ENCODE peak calls at places on chromosomes 5 and 9, in seven cellular contexts. One of them, this sample, is unnamed.

GRCh38 chr9:117305454-117305853 is 109.4 kb downstream of the ASTN2 start:
- DNase-seq in neural progenitor cell: no peak
- DNase-seq in tibial artery: no peak
- DNase-seq in HFF-Myc: no peak
- DNase-seq in PC-3: no peak
- DNase-seq in fibroblast of lung: no peak
- DNase-seq in lower lobe of right lung: no peak
- DNase-seq in this sample: no peak

GRCh38 chr5:96997265-96997859 is 61.5 kb downstream of the LNPEP start:
- DNase-seq in neural progenitor cell: peak
- DNase-seq in tibial artery: no peak
- DNase-seq in HFF-Myc: no peak
- DNase-seq in PC-3: peak
- DNase-seq in fibroblast of lung: peak
- DNase-seq in lower lobe of right lung: no peak
- DNase-seq in this sample: peak

GRCh38 chr5:173562451-173562850 is 54.0 kb downstream of the BOD1 start:
- DNase-seq in neural progenitor cell: no peak
- DNase-seq in tibial artery: no peak
- DNase-seq in HFF-Myc: no peak
- DNase-seq in PC-3: no peak
- DNase-seq in fibroblast of lung: no peak
- DNase-seq in lower lobe of right lung: no peak
- DNase-seq in this sample: no peak

GRCh38 chr9:135214054-135214640 is 126.7 kb downstream of the OLFM1 start:
- DNase-seq in neural progenitor cell: peak
- DNase-seq in tibial artery: no peak
- DNase-seq in HFF-Myc: no peak
- DNase-seq in PC-3: no peak
- DNase-seq in fibroblast of lung: no peak
- DNase-seq in lower lobe of right lung: peak
- DNase-seq in this sample: no peak

GRCh38 chr5:73796164-73797141 is 170.5 kb downstream of the ARHGEF28 start:
- DNase-seq in neural progenitor cell: no peak
- DNase-seq in tibial artery: no peak
- DNase-seq in HFF-Myc: peak
- DNase-seq in PC-3: peak
- DNase-seq in fibroblast of lung: peak
- DNase-seq in lower lobe of right lung: peak
- DNase-seq in this sample: peak

GRCh38 chr9:90300901-90301688 is 341.5 kb downstream of the DIRAS2 start:
- DNase-seq in neural progenitor cell: no peak
- DNase-seq in tibial artery: no peak
- DNase-seq in HFF-Myc: peak
- DNase-seq in PC-3: peak
- DNase-seq in fibroblast of lung: peak
- DNase-seq in lower lobe of right lung: no peak
- DNase-seq in this sample: peak

GRCh38 chr9:114122152-114122615 is 23.1 kb upstream of the KIF12 start:
- DNase-seq in neural progenitor cell: no peak
- DNase-seq in tibial artery: no peak
- DNase-seq in HFF-Myc: no peak
- DNase-seq in PC-3: no peak
- DNase-seq in fibroblast of lung: no peak
- DNase-seq in lower lobe of right lung: no peak
- DNase-seq in this sample: no peak

GRCh38 chr5:75538201-75538600 is 26.5 kb downstream of the POLK start:
- DNase-seq in neural progenitor cell: no peak
- DNase-seq in tibial artery: no peak
- DNase-seq in HFF-Myc: no peak
- DNase-seq in PC-3: no peak
- DNase-seq in fibroblast of lung: no peak
- DNase-seq in lower lobe of right lung: no peak
- DNase-seq in this sample: no peak

GRCh38 chr9:104992696-104993095 is 64.7 kb upstream of the ABCA1 start:
- DNase-seq in neural progenitor cell: no peak
- DNase-seq in tibial artery: no peak
- DNase-seq in HFF-Myc: peak
- DNase-seq in PC-3: no peak
- DNase-seq in fibroblast of lung: peak
- DNase-seq in lower lobe of right lung: no peak
- DNase-seq in this sample: peak

GRCh38 chr5:128237504-128237903 is 153.9 kb downstream of the SLC12A2 start:
- DNase-seq in neural progenitor cell: no peak
- DNase-seq in tibial artery: no peak
- DNase-seq in HFF-Myc: peak
- DNase-seq in PC-3: no peak
- DNase-seq in fibroblast of lung: peak
- DNase-seq in lower lobe of right lung: no peak
- DNase-seq in this sample: peak

GRCh38 chr9:99184427-99185327 is 37.1 kb downstream of the ALG2 start:
- DNase-seq in neural progenitor cell: peak
- DNase-seq in tibial artery: peak
- DNase-seq in HFF-Myc: peak
- DNase-seq in PC-3: peak
- DNase-seq in fibroblast of lung: peak
- DNase-seq in lower lobe of right lung: peak
- DNase-seq in this sample: peak

GRCh38 chr5:86866036-86866435 is 248.3 kb downstream of the COX7C start:
- DNase-seq in neural progenitor cell: no peak
- DNase-seq in tibial artery: no peak
- DNase-seq in HFF-Myc: no peak
- DNase-seq in PC-3: no peak
- DNase-seq in fibroblast of lung: no peak
- DNase-seq in lower lobe of right lung: no peak
- DNase-seq in this sample: no peak

GRCh38 chr5:103119067-103119764 is 722 bp downstream of the GIN1 start:
- DNase-seq in neural progenitor cell: no peak
- DNase-seq in tibial artery: no peak
- DNase-seq in HFF-Myc: no peak
- DNase-seq in PC-3: peak
- DNase-seq in fibroblast of lung: peak
- DNase-seq in lower lobe of right lung: no peak
- DNase-seq in this sample: peak

GRCh38 chr5:177471610-177472356 is 1.7 kb downstream of the DBN1 start:
- DNase-seq in neural progenitor cell: no peak
- DNase-seq in tibial artery: peak
- DNase-seq in HFF-Myc: no peak
- DNase-seq in PC-3: no peak
- DNase-seq in fibroblast of lung: peak
- DNase-seq in lower lobe of right lung: no peak
- DNase-seq in this sample: peak
- TF ChIP-seq CTCF in neural progenitor cell: no peak
- TF ChIP-seq CTCF in tibial artery: no peak
- TF ChIP-seq CTCF in HFF-Myc: no peak
- TF ChIP-seq CTCF in PC-3: no peak
- TF ChIP-seq CTCF in fibroblast of lung: no peak
- TF ChIP-seq CTCF in lower lobe of right lung: no peak
- TF ChIP-seq CTCF in this sample: no peak

GRCh38 chr9:133870598-133871595 is 121.2 kb downstream of the VAV2 start:
- DNase-seq in neural progenitor cell: no peak
- DNase-seq in tibial artery: no peak
- DNase-seq in HFF-Myc: no peak
- DNase-seq in PC-3: no peak
- DNase-seq in fibroblast of lung: no peak
- DNase-seq in lower lobe of right lung: no peak
- DNase-seq in this sample: no peak

GRCh38 chr9:133864011-133864410 is 125.9 kb upstream of the SARDH start:
- DNase-seq in neural progenitor cell: no peak
- DNase-seq in tibial artery: no peak
- DNase-seq in HFF-Myc: no peak
- DNase-seq in PC-3: no peak
- DNase-seq in fibroblast of lung: no peak
- DNase-seq in lower lobe of right lung: no peak
- DNase-seq in this sample: no peak

GRCh38 chr9:133869674-133870419 is 122.3 kb downstream of the VAV2 start:
- DNase-seq in neural progenitor cell: no peak
- DNase-seq in tibial artery: no peak
- DNase-seq in HFF-Myc: no peak
- DNase-seq in PC-3: no peak
- DNase-seq in fibroblast of lung: peak
- DNase-seq in lower lobe of right lung: no peak
- DNase-seq in this sample: peak

GRCh38 chr9:133866946-133867345 is 125.2 kb downstream of the VAV2 start:
- DNase-seq in neural progenitor cell: no peak
- DNase-seq in tibial artery: no peak
- DNase-seq in HFF-Myc: no peak
- DNase-seq in PC-3: no peak
- DNase-seq in fibroblast of lung: no peak
- DNase-seq in lower lobe of right lung: no peak
- DNase-seq in this sample: no peak

GRCh38 chr9:133868203-133868602 is 123.9 kb downstream of the VAV2 start:
- DNase-seq in neural progenitor cell: no peak
- DNase-seq in tibial artery: no peak
- DNase-seq in HFF-Myc: no peak
- DNase-seq in PC-3: no peak
- DNase-seq in fibroblast of lung: no peak
- DNase-seq in lower lobe of right lung: no peak
- DNase-seq in this sample: no peak
- H3K4me3 ChIP-seq in neural progenitor cell: no peak
- H3K4me3 ChIP-seq in tibial artery: no peak
- H3K4me3 ChIP-seq in HFF-Myc: no peak
- H3K4me3 ChIP-seq in PC-3: no peak
- H3K4me3 ChIP-seq in fibroblast of lung: no peak
- H3K4me3 ChIP-seq in lower lobe of right lung: no peak
- H3K4me3 ChIP-seq in this sample: no peak

GRCh38 chr5:28707706-28708105 is 1669.3 kb upstream of the CDH9 start:
- DNase-seq in neural progenitor cell: no peak
- DNase-seq in tibial artery: no peak
- DNase-seq in HFF-Myc: no peak
- DNase-seq in PC-3: no peak
- DNase-seq in fibroblast of lung: peak
- DNase-seq in lower lobe of right lung: no peak
- DNase-seq in this sample: no peak

GRCh38 chr5:28714887-28715286 is 1676.5 kb upstream of the CDH9 start:
- DNase-seq in neural progenitor cell: no peak
- DNase-seq in tibial artery: no peak
- DNase-seq in HFF-Myc: no peak
- DNase-seq in PC-3: no peak
- DNase-seq in fibroblast of lung: no peak
- DNase-seq in lower lobe of right lung: no peak
- DNase-seq in this sample: no peak

GRCh38 chr5:28708472-28708871 is 1670.1 kb upstream of the CDH9 start:
- DNase-seq in neural progenitor cell: no peak
- DNase-seq in tibial artery: no peak
- DNase-seq in HFF-Myc: no peak
- DNase-seq in PC-3: no peak
- DNase-seq in fibroblast of lung: no peak
- DNase-seq in lower lobe of right lung: no peak
- DNase-seq in this sample: no peak

DNA sequence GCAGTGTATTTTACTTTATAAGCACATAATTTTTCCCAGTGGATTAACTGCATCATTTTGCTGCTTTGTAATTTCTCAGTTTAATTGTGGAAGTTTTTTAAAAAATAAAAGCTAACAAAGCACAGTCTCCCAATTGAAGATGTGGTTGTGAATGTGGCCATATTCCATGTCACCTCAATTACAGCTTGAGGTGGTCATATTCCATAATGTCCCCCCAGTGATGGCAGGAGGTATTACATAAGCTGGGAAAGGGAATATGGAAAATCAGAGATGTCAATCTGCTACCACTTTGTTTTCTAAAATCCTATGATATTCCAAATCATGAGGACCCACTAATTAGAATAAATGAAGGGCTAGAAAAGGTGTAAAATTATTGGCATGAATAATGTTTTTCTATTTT is 1672.0 kb upstream of the CDH9 start:
- DNase-seq in neural progenitor cell: no peak
- DNase-seq in tibial artery: no peak
- DNase-seq in HFF-Myc: no peak
- DNase-seq in PC-3: peak
- DNase-seq in fibroblast of lung: no peak
- DNase-seq in lower lobe of right lung: no peak
- DNase-seq in this sample: no peak
- TF ChIP-seq CTCF in neural progenitor cell: peak
- TF ChIP-seq CTCF in tibial artery: no peak
- TF ChIP-seq CTCF in HFF-Myc: peak
- TF ChIP-seq CTCF in PC-3: peak
- TF ChIP-seq CTCF in fibroblast of lung: no peak
- TF ChIP-seq CTCF in lower lobe of right lung: no peak
- TF ChIP-seq CTCF in this sample: no peak

DNA sequence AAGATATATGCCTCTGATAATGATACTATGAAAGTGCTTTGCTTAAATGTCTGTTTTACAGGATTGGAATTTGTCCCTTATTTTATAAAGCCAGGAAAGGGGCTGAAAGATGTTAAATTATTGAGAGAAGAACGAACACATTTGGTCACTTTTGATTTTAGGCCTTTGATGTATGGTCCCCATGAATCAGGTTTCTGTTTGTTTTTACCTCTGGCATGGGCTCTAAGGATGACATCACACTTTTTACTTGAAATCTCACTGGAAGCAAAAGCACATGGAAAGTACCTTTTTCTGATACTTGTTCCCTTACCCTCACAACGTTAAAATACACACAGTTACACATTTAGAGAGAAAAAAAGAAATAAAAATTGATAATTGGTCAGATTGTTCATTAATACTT is 6.9 kb downstream of the OTULIN start:
- DNase-seq in neural progenitor cell: no peak
- DNase-seq in tibial artery: no peak
- DNase-seq in HFF-Myc: no peak
- DNase-seq in PC-3: peak
- DNase-seq in fibroblast of lung: peak
- DNase-seq in lower lobe of right lung: no peak
- DNase-seq in this sample: peak
- H3K4me3 ChIP-seq in neural progenitor cell: no peak
- H3K4me3 ChIP-seq in tibial artery: no peak
- H3K4me3 ChIP-seq in HFF-Myc: no peak
- H3K4me3 ChIP-seq in PC-3: no peak
- H3K4me3 ChIP-seq in fibroblast of lung: no peak
- H3K4me3 ChIP-seq in lower lobe of right lung: no peak
- H3K4me3 ChIP-seq in this sample: no peak

GRCh38 chr5:110496276-110496675 is 230.2 kb downstream of the TMEM232 start:
- DNase-seq in neural progenitor cell: no peak
- DNase-seq in tibial artery: no peak
- DNase-seq in HFF-Myc: no peak
- DNase-seq in PC-3: peak
- DNase-seq in fibroblast of lung: no peak
- DNase-seq in lower lobe of right lung: no peak
- DNase-seq in this sample: no peak
- TF ChIP-seq CTCF in neural progenitor cell: no peak
- TF ChIP-seq CTCF in tibial artery: no peak
- TF ChIP-seq CTCF in HFF-Myc: no peak
- TF ChIP-seq CTCF in PC-3: peak
- TF ChIP-seq CTCF in fibroblast of lung: no peak
- TF ChIP-seq CTCF in lower lobe of right lung: no peak
- TF ChIP-seq CTCF in this sample: no peak

GRCh38 chr9:132828201-132828770 is 49.8 kb downstream of the AK8 start:
- DNase-seq in neural progenitor cell: no peak
- DNase-seq in tibial artery: peak
- DNase-seq in HFF-Myc: no peak
- DNase-seq in PC-3: no peak
- DNase-seq in fibroblast of lung: no peak
- DNase-seq in lower lobe of right lung: no peak
- DNase-seq in this sample: no peak
- H3K4me3 ChIP-seq in neural progenitor cell: no peak
- H3K4me3 ChIP-seq in tibial artery: no peak
- H3K4me3 ChIP-seq in HFF-Myc: no peak
- H3K4me3 ChIP-seq in PC-3: no peak
- H3K4me3 ChIP-seq in fibroblast of lung: no peak
- H3K4me3 ChIP-seq in lower lobe of right lung: no peak
- H3K4me3 ChIP-seq in this sample: no peak

This sample was measured in cardiac fibroblast.